ENCODE peak calls at places on chromosomes 16 and 17, in four cellular contexts. G is heart left ventricle, F is stomach, Q is H1. Z is an unnamed sample.

GRCh38 chr16:10181196-10182162 is 749 bp downstream of the GRIN2A start:
- DNase-seq in G (peak; percentile 47), Q (peak; percentile 70), F (peak; percentile 71), Z (peak; percentile 57)

GRCh38 chr17:81539571-81539900 is 11.4 kb downstream of the FSCN2 start:
- DNase-seq in Q (no peak), F (no peak), G (no peak), Z (no peak)

GRCh38 chr17:6413073-6413472 is 21.8 kb downstream of the AIPL1 start:
- DNase-seq in F (no peak), Q (no peak), G (no peak), Z (no peak)

GRCh38 chr16:69171325-69172095 is 15.5 kb upstream of the SNTB2 start:
- DNase-seq in G (no peak), Q (no peak), F (no peak), Z (no peak)

GRCh38 chr16:14180431-14181059 is 109.4 kb downstream of the MRTFB start:
- DNase-seq in G (no peak), F (no peak), Q (no peak), Z (no peak)

GRCh38 chr16:55280622-55281021 is 43.4 kb upstream of the IRX6 start:
- DNase-seq in F (no peak), G (no peak), Q (no peak), Z (no peak)

GRCh38 chr17:83080641-83081560 is 1.5 kb downstream of the METRNL start:
- DNase-seq in Q (no peak), F (peak; percentile 45), G (no peak), Z (peak; percentile 49)

GRCh38 chr17:57043276-57043675 is 41.8 kb upstream of the AKAP1 start:
- DNase-seq in F (peak; percentile 40), Q (no peak), G (no peak), Z (peak; percentile 50)

GRCh38 chr17:79836952-79837887 is 2.0 kb downstream of the CBX4 start:
- DNase-seq in F (peak; percentile 96), G (peak; percentile 75), Q (no peak), Z (peak; percentile 92)

GRCh38 chr16:67537636-67538591 is 9.3 kb downstream of the RIPOR1 start:
- DNase-seq in G (peak; percentile 88), Q (no peak), F (peak; percentile 58), Z (peak; percentile 75)

GRCh38 chr16:66409156-66409555 is 17.9 kb upstream of the BEAN1 start:
- DNase-seq in Q (no peak), G (no peak), F (no peak), Z (no peak)

GRCh38 chr16:55905651-55906050 is 30.5 kb upstream of the CES5A start:
- DNase-seq in G (no peak), F (no peak), Q (no peak), Z (no peak)

GRCh38 chr17:47279062-47279801 is 25.6 kb downstream of the ITGB3 start:
- DNase-seq in F (peak; percentile 36), G (peak; percentile 82), Q (no peak), Z (peak; percentile 30)
- H3K4me3 ChIP-seq in F (no peak overlapping the region), G (no peak overlapping the region), Q (no peak overlapping the region), Z (no peak overlapping the region)

DNA sequence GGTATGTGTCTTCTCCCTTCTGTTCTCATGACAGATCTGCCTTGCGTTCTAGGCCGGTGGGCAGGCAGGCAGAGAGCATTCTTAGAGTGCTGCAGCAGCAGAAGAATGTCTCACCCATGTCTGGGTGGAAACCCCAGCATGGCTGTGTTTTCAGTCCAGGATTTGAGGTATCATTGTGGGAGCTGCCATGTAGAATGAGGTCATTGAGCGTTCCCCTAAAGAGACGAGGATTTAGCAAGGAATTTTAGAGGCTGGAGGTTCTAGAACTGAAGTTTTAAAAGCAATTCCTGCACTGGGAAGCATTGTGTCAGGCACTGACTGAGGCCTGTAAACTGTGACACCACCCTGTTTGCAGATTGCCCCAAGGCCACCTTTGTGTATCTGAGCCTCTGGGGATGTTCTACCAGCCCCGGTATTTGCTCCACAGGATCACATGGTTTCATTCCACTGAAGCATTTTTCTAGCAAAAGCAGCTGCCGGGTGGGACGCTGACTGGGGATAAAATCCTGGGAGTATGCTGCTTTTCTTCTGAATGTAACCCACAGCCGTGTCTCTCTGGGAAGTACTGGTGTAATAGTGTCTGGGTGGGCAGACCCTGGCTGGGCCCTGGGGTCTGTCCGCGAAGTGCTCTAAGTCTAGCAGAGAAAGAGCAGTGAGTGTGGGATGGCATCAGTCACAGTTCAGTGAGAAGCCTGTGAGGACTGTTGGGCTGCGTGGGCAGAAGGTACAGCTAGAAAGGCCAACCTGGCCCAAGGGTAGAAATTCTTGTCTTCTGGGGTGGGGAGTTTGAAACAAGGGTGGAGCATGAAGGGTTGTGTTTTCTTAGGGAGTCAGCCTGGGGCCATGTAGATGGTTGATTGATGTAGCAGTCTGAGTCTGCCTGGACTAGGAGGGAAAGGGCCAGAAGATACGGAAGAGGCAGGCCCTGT is 30.2 kb downstream of the PLCD3 start:
- DNase-seq in Q (no peak), G (no peak), F (no peak), Z (no peak)
- TF ChIP-seq POLR2A in Q (no peak), G (no peak), F (no peak), Z (no peak)

DNA sequence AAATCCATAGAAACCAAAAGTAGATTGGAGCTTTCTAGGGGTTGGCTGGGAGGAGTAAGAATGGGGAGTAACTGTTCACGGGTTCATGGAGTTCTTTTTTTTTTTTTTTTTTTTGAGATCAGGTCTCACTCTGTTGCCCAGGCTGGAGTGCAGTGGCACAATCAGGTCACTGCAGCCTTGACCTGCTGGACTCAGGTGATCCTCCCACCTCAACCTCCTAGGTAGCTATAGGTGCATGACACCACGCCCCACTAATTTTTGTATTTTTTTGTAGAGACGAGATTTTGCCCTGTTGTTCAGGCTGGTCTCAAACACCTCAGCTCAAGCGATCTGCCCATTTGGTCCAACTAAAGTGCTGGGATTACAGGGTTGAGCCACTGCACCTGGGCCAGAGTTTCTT is 1.5 kb downstream of the NMRAL1 start:
- DNase-seq in G (no peak), F (no peak), Q (no peak), Z (no peak)
- H3K4me3 ChIP-seq in G (no peak overlapping the region), F (no peak overlapping the region), Q (no peak overlapping the region), Z (no peak overlapping the region)

GRCh38 chr17:49995055-49995738 is at the start of gene DLX3:
- DNase-seq in Q (peak; percentile 65), G (peak; percentile 65), F (peak; percentile 81), Z (peak; percentile 81)
- TF ChIP-seq POLR2A in Q (no peak), G (no peak), F (no peak), Z (no peak)

DNA sequence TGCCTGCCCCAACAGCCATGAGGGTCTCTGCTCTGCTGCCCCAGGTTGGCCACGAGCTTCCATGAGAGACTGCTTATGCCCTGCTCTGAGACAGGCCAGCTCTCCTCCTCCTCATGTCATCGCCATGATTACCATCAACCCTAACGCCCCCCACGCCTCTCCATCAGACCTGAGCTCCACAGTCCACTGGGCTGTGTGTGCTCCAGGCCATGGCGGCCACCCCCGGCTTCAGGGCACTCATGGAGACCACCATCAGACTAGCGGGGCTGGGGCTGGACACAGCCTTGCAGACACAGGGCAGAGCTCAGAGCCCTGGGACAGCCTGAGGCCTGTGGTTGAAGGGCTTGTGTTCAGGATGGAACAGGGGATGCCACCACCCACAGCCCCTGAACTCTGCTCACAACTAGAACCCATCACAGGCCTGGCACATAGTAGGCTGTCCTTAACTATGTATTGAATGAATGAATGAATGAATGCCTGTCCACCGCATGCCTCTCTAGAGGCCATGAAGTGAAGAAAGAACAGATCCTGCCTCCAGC is 14.6 kb downstream of the CNGB1 start:
- DNase-seq in F (no peak), Q (no peak), G (no peak), Z (no peak)
- H3K4me3 ChIP-seq in F (no peak overlapping the region), Q (no peak overlapping the region), G (no peak overlapping the region), Z (no peak overlapping the region)

Z was measured in body of pancreas.